ENCODE peak calls at places on chromosomes 13 and 19, in seven cellular contexts. One of them, this sample, is unnamed.

GRCh38 chr19:35714601-35715354 is 3.0 kb upstream of the KMT2B start:
- DNase-seq in spleen: no peak
- DNase-seq in AG08396: no peak
- DNase-seq in stimulated activated CD8-positive, alpha-beta memory T cell treated with anti-CD3 and anti-CD28 coated beads, Interleukin-7, amount 100 ng/mL, for 48 hours: no peak
- DNase-seq in cardiac fibroblast: no peak
- DNase-seq in activated naive CD8-positive, alpha-beta T cell treated with anti-CD3 and anti-CD28 coated beads, Interleukin-2, amount 50 U/mL, for 24 hours: peak; percentile 47
- DNase-seq in foreskin fibroblast: no peak
- DNase-seq in this sample: peak; percentile 72

GRCh38 chr19:18193388-18194207 is 580 bp downstream of the MPV17L2 start:
- DNase-seq in spleen: peak; percentile 83
- DNase-seq in AG08396: no peak
- DNase-seq in stimulated activated CD8-positive, alpha-beta memory T cell treated with anti-CD3 and anti-CD28 coated beads, Interleukin-7, amount 100 ng/mL, for 48 hours: no peak
- DNase-seq in cardiac fibroblast: no peak
- DNase-seq in activated naive CD8-positive, alpha-beta T cell treated with anti-CD3 and anti-CD28 coated beads, Interleukin-2, amount 50 U/mL, for 24 hours: no peak
- DNase-seq in foreskin fibroblast: no peak
- DNase-seq in this sample: no peak

GRCh38 chr19:2032296-2032941 is 16.9 kb upstream of the BTBD2 start:
- DNase-seq in spleen: peak; percentile 97
- DNase-seq in AG08396: peak; percentile 89
- DNase-seq in stimulated activated CD8-positive, alpha-beta memory T cell treated with anti-CD3 and anti-CD28 coated beads, Interleukin-7, amount 100 ng/mL, for 48 hours: no peak
- DNase-seq in cardiac fibroblast: peak; percentile 93
- DNase-seq in activated naive CD8-positive, alpha-beta T cell treated with anti-CD3 and anti-CD28 coated beads, Interleukin-2, amount 50 U/mL, for 24 hours: peak; percentile 59
- DNase-seq in foreskin fibroblast: peak; percentile 90
- DNase-seq in this sample: peak; percentile 73

GRCh38 chr13:21901772-21902708 is 231.2 kb downstream of the FGF9 start:
- DNase-seq in spleen: no peak
- DNase-seq in AG08396: peak; percentile 45
- DNase-seq in stimulated activated CD8-positive, alpha-beta memory T cell treated with anti-CD3 and anti-CD28 coated beads, Interleukin-7, amount 100 ng/mL, for 48 hours: no peak
- DNase-seq in cardiac fibroblast: peak; percentile 3
- DNase-seq in activated naive CD8-positive, alpha-beta T cell treated with anti-CD3 and anti-CD28 coated beads, Interleukin-2, amount 50 U/mL, for 24 hours: no peak
- DNase-seq in foreskin fibroblast: no peak
- DNase-seq in this sample: no peak

GRCh38 chr19:13751436-13751835 is 12.9 kb upstream of the MRI1 start:
- DNase-seq in spleen: no peak
- DNase-seq in AG08396: no peak
- DNase-seq in stimulated activated CD8-positive, alpha-beta memory T cell treated with anti-CD3 and anti-CD28 coated beads, Interleukin-7, amount 100 ng/mL, for 48 hours: no peak
- DNase-seq in cardiac fibroblast: no peak
- DNase-seq in activated naive CD8-positive, alpha-beta T cell treated with anti-CD3 and anti-CD28 coated beads, Interleukin-2, amount 50 U/mL, for 24 hours: no peak
- DNase-seq in foreskin fibroblast: no peak
- DNase-seq in this sample: no peak

GRCh38 chr13:28161370-28161769 is 23.0 kb downstream of the PAN3 start:
- DNase-seq in spleen: no peak
- DNase-seq in AG08396: peak; percentile 8
- DNase-seq in stimulated activated CD8-positive, alpha-beta memory T cell treated with anti-CD3 and anti-CD28 coated beads, Interleukin-7, amount 100 ng/mL, for 48 hours: no peak
- DNase-seq in cardiac fibroblast: peak; percentile 9
- DNase-seq in activated naive CD8-positive, alpha-beta T cell treated with anti-CD3 and anti-CD28 coated beads, Interleukin-2, amount 50 U/mL, for 24 hours: no peak
- DNase-seq in foreskin fibroblast: no peak
- DNase-seq in this sample: no peak

GRCh38 chr13:114309806-114310410 is 4.4 kb upstream of the CHAMP1 start:
- DNase-seq in spleen: peak; percentile 52
- DNase-seq in AG08396: no peak
- DNase-seq in stimulated activated CD8-positive, alpha-beta memory T cell treated with anti-CD3 and anti-CD28 coated beads, Interleukin-7, amount 100 ng/mL, for 48 hours: no peak
- DNase-seq in cardiac fibroblast: no peak
- DNase-seq in activated naive CD8-positive, alpha-beta T cell treated with anti-CD3 and anti-CD28 coated beads, Interleukin-2, amount 50 U/mL, for 24 hours: no peak
- DNase-seq in foreskin fibroblast: no peak
- DNase-seq in this sample: no peak

GRCh38 chr19:7722231-7722651 is 9.7 kb downstream of the CLEC4G start:
- DNase-seq in spleen: no peak
- DNase-seq in AG08396: no peak
- DNase-seq in stimulated activated CD8-positive, alpha-beta memory T cell treated with anti-CD3 and anti-CD28 coated beads, Interleukin-7, amount 100 ng/mL, for 48 hours: no peak
- DNase-seq in cardiac fibroblast: no peak
- DNase-seq in activated naive CD8-positive, alpha-beta T cell treated with anti-CD3 and anti-CD28 coated beads, Interleukin-2, amount 50 U/mL, for 24 hours: no peak
- DNase-seq in foreskin fibroblast: no peak
- DNase-seq in this sample: no peak

GRCh38 chr19:10289167-10289835 is 451 bp upstream of the ICAM5 start:
- DNase-seq in spleen: peak; percentile 87
- DNase-seq in AG08396: peak; percentile 75
- DNase-seq in stimulated activated CD8-positive, alpha-beta memory T cell treated with anti-CD3 and anti-CD28 coated beads, Interleukin-7, amount 100 ng/mL, for 48 hours: peak; percentile 59
- DNase-seq in cardiac fibroblast: no peak
- DNase-seq in activated naive CD8-positive, alpha-beta T cell treated with anti-CD3 and anti-CD28 coated beads, Interleukin-2, amount 50 U/mL, for 24 hours: peak; percentile 72
- DNase-seq in foreskin fibroblast: peak; percentile 81
- DNase-seq in this sample: peak; percentile 72

GRCh38 chr13:36718686-36719085 is 44.9 kb downstream of the SERTM1 start:
- DNase-seq in spleen: no peak
- DNase-seq in AG08396: no peak
- DNase-seq in stimulated activated CD8-positive, alpha-beta memory T cell treated with anti-CD3 and anti-CD28 coated beads, Interleukin-7, amount 100 ng/mL, for 48 hours: no peak
- DNase-seq in cardiac fibroblast: peak; percentile 8
- DNase-seq in activated naive CD8-positive, alpha-beta T cell treated with anti-CD3 and anti-CD28 coated beads, Interleukin-2, amount 50 U/mL, for 24 hours: no peak
- DNase-seq in foreskin fibroblast: no peak
- DNase-seq in this sample: no peak

GRCh38 chr19:5171711-5172110 is 168.9 kb downstream of the PTPRS start:
- DNase-seq in spleen: no peak
- DNase-seq in AG08396: no peak
- DNase-seq in stimulated activated CD8-positive, alpha-beta memory T cell treated with anti-CD3 and anti-CD28 coated beads, Interleukin-7, amount 100 ng/mL, for 48 hours: no peak
- DNase-seq in cardiac fibroblast: no peak
- DNase-seq in activated naive CD8-positive, alpha-beta T cell treated with anti-CD3 and anti-CD28 coated beads, Interleukin-2, amount 50 U/mL, for 24 hours: no peak
- DNase-seq in foreskin fibroblast: no peak
- DNase-seq in this sample: no peak

GRCh38 chr13:95643471-95643813 is 1.1 kb downstream of the DZIP1 start:
- DNase-seq in spleen: no peak
- DNase-seq in AG08396: peak; percentile 28
- DNase-seq in stimulated activated CD8-positive, alpha-beta memory T cell treated with anti-CD3 and anti-CD28 coated beads, Interleukin-7, amount 100 ng/mL, for 48 hours: no peak
- DNase-seq in cardiac fibroblast: peak; percentile 47
- DNase-seq in activated naive CD8-positive, alpha-beta T cell treated with anti-CD3 and anti-CD28 coated beads, Interleukin-2, amount 50 U/mL, for 24 hours: no peak
- DNase-seq in foreskin fibroblast: peak; percentile 26
- DNase-seq in this sample: no peak

GRCh38 chr13:44165172-44165894 is 208.3 kb upstream of the SERP2 start:
- DNase-seq in spleen: no peak
- DNase-seq in AG08396: no peak
- DNase-seq in stimulated activated CD8-positive, alpha-beta memory T cell treated with anti-CD3 and anti-CD28 coated beads, Interleukin-7, amount 100 ng/mL, for 48 hours: no peak
- DNase-seq in cardiac fibroblast: no peak
- DNase-seq in activated naive CD8-positive, alpha-beta T cell treated with anti-CD3 and anti-CD28 coated beads, Interleukin-2, amount 50 U/mL, for 24 hours: no peak
- DNase-seq in foreskin fibroblast: no peak
- DNase-seq in this sample: no peak

GRCh38 chr19:29389495-29389894 is 136.3 kb upstream of the VSTM2B start:
- DNase-seq in spleen: no peak
- DNase-seq in AG08396: no peak
- DNase-seq in stimulated activated CD8-positive, alpha-beta memory T cell treated with anti-CD3 and anti-CD28 coated beads, Interleukin-7, amount 100 ng/mL, for 48 hours: no peak
- DNase-seq in cardiac fibroblast: no peak
- DNase-seq in activated naive CD8-positive, alpha-beta T cell treated with anti-CD3 and anti-CD28 coated beads, Interleukin-2, amount 50 U/mL, for 24 hours: no peak
- DNase-seq in foreskin fibroblast: no peak
- DNase-seq in this sample: no peak

GRCh38 chr19:58229255-58229639 is 533 bp downstream of the ZNF544 start:
- DNase-seq in spleen: no peak
- DNase-seq in AG08396: peak; percentile 50
- DNase-seq in stimulated activated CD8-positive, alpha-beta memory T cell treated with anti-CD3 and anti-CD28 coated beads, Interleukin-7, amount 100 ng/mL, for 48 hours: peak; percentile 7
- DNase-seq in cardiac fibroblast: peak; percentile 46
- DNase-seq in activated naive CD8-positive, alpha-beta T cell treated with anti-CD3 and anti-CD28 coated beads, Interleukin-2, amount 50 U/mL, for 24 hours: peak; percentile 33
- DNase-seq in foreskin fibroblast: peak; percentile 24
- DNase-seq in this sample: peak; percentile 59

GRCh38 chr19:19677579-19677978 is 8.9 kb downstream of the ZNF101 start:
- DNase-seq in spleen: no peak
- DNase-seq in AG08396: no peak
- DNase-seq in stimulated activated CD8-positive, alpha-beta memory T cell treated with anti-CD3 and anti-CD28 coated beads, Interleukin-7, amount 100 ng/mL, for 48 hours: no peak
- DNase-seq in cardiac fibroblast: no peak
- DNase-seq in activated naive CD8-positive, alpha-beta T cell treated with anti-CD3 and anti-CD28 coated beads, Interleukin-2, amount 50 U/mL, for 24 hours: no peak
- DNase-seq in foreskin fibroblast: no peak
- DNase-seq in this sample: no peak

GRCh38 chr19:14381689-14382474 is 638 bp downstream of the ADGRE5 start:
- DNase-seq in spleen: peak; percentile 89
- DNase-seq in AG08396: peak; percentile 52
- DNase-seq in stimulated activated CD8-positive, alpha-beta memory T cell treated with anti-CD3 and anti-CD28 coated beads, Interleukin-7, amount 100 ng/mL, for 48 hours: peak; percentile 71
- DNase-seq in cardiac fibroblast: peak; percentile 60
- DNase-seq in activated naive CD8-positive, alpha-beta T cell treated with anti-CD3 and anti-CD28 coated beads, Interleukin-2, amount 50 U/mL, for 24 hours: peak; percentile 74
- DNase-seq in foreskin fibroblast: no peak
- DNase-seq in this sample: peak; percentile 93

GRCh38 chr13:44685641-44686040 is 109.5 kb upstream of the TSC22D1 start:
- DNase-seq in spleen: no peak
- DNase-seq in AG08396: no peak
- DNase-seq in stimulated activated CD8-positive, alpha-beta memory T cell treated with anti-CD3 and anti-CD28 coated beads, Interleukin-7, amount 100 ng/mL, for 48 hours: no peak
- DNase-seq in cardiac fibroblast: peak; percentile 54
- DNase-seq in activated naive CD8-positive, alpha-beta T cell treated with anti-CD3 and anti-CD28 coated beads, Interleukin-2, amount 50 U/mL, for 24 hours: no peak
- DNase-seq in foreskin fibroblast: no peak
- DNase-seq in this sample: no peak